ENCODE peak calls at places on chromosome 13, in eight cellular contexts. Z, P, N, X, T, Q, U and J are unnamed samples.

GRCh38 chr13:27770809-27771208 is 21.5 kb upstream of the GSX1 start:
- DNase-seq in Z (peak), P (peak), N (peak), X (peak), T (peak), Q (peak), U (peak), J (peak)

GRCh38 chr13:59793107-59793506 is 370.6 kb downstream of the DIAPH3 start:
- DNase-seq in Z (no peak), P (no peak), N (no peak), X (no peak), T (peak), Q (no peak), U (no peak), J (no peak)

GRCh38 chr13:71316964-71317363 is 550.0 kb downstream of the DACH1 start:
- DNase-seq in Z (no peak), P (no peak), N (no peak), X (peak), T (no peak), Q (peak), U (no peak), J (no peak)

GRCh38 chr13:35797946-35798345 is 321.5 kb upstream of the MAB21L1 start:
- DNase-seq in Z (no peak), P (no peak), N (no peak), X (no peak), T (no peak), Q (no peak), U (no peak), J (no peak)

GRCh38 chr13:24063281-24063851 is 97.2 kb upstream of the SPATA13 start:
- DNase-seq in Z (no peak), P (no peak), N (no peak), X (no peak), T (no peak), Q (no peak), U (no peak), J (no peak)

GRCh38 chr13:92769064-92769463 is 457.5 kb upstream of the GPC6 start:
- DNase-seq in Z (no peak), P (no peak), N (no peak), X (no peak), T (no peak), Q (no peak), U (no peak), J (no peak)

GRCh38 chr13:99981115-99982020 is at the start of gene ZIC2:
- DNase-seq in Z (peak), P (no peak), N (peak), X (peak), T (peak), Q (peak), U (peak), J (peak)

GRCh38 chr13:23212621-23213020 is 31.8 kb downstream of the SGCG start:
- DNase-seq in Z (no peak), P (no peak), N (no peak), X (peak), T (peak), Q (no peak), U (no peak), J (no peak)

DNA sequence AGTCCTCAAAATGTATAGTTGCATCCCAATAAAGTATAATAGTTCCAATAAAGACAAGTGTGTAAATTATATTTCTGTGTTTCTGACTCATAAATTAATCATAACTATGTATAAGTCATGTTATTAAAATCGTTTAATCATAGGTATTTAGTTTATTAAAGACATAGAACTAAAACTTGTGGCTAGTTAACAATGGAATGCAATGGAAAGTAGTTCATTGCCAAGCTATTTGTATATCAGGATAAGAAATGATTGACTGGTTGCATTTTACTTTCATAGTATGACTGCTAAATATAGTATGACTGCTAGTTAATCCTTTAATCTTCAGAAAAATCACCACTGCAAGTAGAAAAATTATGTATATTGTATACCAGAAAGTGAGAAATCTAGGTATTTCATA is 16.9 kb downstream of the COG3 start:
- DNase-seq in Z (peak), P (no peak), N (no peak), X (no peak), T (no peak), Q (no peak), U (no peak), J (no peak)
- H3K4me2 ChIP-seq in Z (peak), P (no peak), N (no peak), X (no peak), T (no peak), Q (no peak), U (no peak), J (no peak)

GRCh38 chr13:21884299-21884878 is 213.5 kb downstream of the FGF9 start:
- DNase-seq in Z (no peak), P (no peak), N (no peak), X (peak), T (no peak), Q (no peak), U (no peak), J (no peak)

GRCh38 chr13:21885714-21886224 is 214.9 kb downstream of the FGF9 start:
- DNase-seq in Z (no peak), P (no peak), N (no peak), X (no peak), T (no peak), Q (no peak), U (no peak), J (no peak)

GRCh38 chr13:21879263-21879914 is 208.5 kb downstream of the FGF9 start:
- DNase-seq in Z (no peak), P (no peak), N (no peak), X (no peak), T (no peak), Q (no peak), U (no peak), J (no peak)

GRCh38 chr13:21884965-21885567 is 214.2 kb downstream of the FGF9 start:
- DNase-seq in Z (no peak), P (no peak), N (no peak), X (no peak), T (no peak), Q (no peak), U (no peak), J (no peak)
- TF ChIP-seq EZH2phosphoT487 in Z (no peak), P (no peak), N (no peak), X (no peak), T (no peak), Q (no peak), U (no peak), J (no peak)

DNA sequence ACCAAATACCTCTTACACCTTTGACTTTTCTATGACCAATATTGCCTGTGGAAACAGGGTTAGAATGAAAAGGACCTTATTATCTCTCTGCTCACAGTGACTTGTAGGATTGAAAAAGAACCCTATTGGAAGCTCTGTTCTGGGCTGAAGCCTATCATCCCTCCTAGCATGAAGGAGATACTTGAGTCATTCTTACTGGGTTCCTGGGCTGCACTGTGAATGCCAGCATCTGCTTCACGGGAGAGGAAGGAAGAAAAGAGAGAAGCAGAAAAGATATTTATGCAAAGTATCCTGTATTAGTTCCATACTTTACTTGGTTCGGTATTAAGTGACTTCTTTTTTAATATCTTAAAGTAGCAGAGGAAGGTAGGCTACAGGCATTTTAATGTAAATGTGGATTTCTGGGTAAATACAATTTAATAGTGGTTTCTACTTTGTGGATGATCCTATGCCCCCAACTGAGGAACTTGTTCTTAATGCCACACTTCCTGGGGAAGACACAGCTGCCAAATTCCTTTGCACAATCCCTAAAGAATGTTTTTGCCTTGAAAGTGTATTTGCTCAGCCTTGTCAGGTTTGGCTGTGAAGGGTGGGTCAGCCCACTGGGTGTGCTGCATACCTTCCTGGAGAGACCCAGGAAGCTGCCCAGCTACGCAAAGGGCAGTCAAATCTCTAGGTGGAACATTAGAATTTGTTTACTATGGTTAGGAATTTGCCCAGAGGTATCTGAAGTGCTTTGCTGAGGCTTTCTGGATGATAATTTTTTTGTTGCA is 13.7 kb upstream of the SCEL start:
- DNase-seq in Z (peak), P (no peak), N (no peak), X (no peak), T (peak), Q (no peak), U (no peak), J (peak)
- TF ChIP-seq CTCF in Z (no peak), P (no peak), N (no peak), X (no peak), T (no peak), Q (no peak), U (no peak), J (no peak)

DNA sequence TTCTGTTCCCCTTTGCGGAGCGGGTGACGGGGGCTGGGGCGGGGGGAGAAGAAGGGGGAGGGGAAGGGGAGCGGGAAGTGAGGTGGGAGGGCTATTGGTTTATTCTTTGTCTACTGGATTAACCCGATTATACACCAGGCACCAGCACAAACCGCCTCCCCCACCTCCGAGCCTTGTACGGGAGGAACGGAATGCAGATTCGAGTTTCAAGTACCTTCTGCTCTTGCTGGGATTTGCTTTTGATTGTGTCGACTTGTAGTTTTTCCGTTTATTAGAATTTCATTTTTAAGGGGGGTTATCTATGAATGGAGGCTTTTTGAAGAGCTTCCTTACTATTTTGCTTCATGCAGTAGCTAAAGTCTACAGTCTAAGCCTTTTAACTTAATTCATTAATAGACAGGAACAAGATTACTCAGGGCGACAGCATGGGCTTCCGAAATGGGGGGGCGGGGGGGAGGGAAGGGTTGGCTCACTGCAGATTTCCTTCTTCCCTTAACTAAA is 895 bp upstream of the SPRY2 start:
- DNase-seq in Z (peak), P (no peak), N (no peak), X (peak), T (peak), Q (peak), U (no peak), J (peak)
- H3K4me2 ChIP-seq in Z (peak), P (no peak), N (peak), X (peak), T (peak), Q (peak), U (peak), J (peak)

DNA sequence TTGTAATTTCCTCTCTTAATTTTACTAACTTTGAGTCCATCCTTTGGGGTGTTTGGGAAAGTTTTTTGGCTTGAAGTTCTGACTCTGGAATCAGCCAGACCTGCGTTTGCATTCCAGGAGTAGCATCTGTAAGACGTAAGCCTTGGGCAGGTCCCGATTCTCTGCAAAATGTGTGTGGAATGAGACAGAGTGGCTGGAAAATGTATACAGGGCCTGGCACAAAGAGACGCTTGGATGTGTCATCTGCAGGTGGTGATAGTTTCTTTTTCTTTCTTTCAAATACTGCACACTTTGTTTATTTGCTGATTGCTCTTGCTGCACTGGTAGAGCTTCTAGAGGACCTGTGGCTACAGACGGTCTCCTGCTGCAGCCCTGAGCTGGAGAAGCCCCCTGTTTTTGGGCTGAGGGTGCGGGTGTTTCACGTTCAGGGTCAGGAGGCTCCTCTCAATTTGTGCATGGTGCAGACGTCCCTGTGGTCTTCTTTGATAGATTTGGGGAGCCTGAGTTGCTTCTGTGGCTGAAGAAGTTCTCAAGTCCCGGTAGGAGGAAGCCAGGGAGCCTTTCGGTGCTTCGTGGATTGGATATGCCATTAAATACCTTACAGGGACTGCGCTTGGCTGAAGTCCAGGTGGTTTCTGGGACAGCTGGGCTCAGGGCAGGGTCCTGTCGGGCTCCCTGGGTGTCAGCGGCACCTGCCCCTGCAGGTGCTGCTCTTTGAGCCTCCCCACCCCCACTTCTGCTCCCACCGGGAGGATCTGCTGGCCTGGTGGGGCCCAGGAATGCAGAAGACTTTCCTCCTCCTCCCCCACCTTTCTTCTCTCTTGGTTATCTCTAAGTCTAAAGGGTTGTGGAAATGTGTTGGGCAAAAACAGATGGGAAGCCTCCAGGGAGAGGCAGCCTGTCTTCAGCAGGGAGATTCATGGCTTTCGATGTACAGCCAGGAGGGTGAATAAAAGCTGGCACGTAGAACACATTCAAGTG is 44.1 kb upstream of the GAS6 start:
- DNase-seq in Z (no peak), P (no peak), N (no peak), X (peak), T (no peak), Q (no peak), U (peak), J (no peak)
- TF ChIP-seq EZH2phosphoT487 in Z (no peak), P (no peak), N (no peak), X (no peak), T (no peak), Q (no peak), U (no peak), J (no peak)

DNA sequence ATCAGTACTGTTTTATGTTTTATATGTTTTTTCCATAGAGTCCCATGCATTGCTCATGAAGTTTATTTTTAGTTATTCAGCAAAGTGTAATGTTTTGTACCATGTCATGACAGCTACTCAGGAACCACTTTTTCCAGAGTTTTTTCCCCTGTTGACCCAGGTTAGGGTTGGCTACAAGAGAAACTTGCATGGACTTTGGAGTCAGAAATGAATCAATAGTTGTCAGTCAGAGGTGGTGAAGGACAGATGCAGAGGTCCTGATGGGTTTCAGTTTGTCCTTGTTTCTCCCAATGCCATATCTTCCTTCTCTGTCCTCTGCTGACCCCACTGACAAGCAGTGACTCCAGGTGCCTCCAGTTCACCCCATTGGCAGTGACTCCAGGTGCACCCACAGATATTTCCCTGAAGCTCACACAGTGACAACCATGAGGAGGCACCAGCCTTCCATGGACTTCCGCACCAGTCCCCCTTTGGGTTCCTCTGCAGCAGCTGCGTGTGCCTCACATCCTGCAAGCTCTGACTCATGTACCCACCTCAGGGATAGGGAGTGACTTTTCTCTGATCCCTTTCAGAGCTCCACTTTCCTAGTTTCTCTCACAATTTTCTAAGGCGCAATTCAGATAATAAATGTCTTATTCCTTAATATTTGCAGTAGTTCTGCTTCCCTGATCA is 92.1 kb downstream of the AKAP11 start:
- DNase-seq in Z (peak), P (no peak), N (no peak), X (no peak), T (peak), Q (no peak), U (no peak), J (no peak)
- TF ChIP-seq CTCF in Z (peak), P (no peak), N (no peak), X (no peak), T (no peak), Q (no peak), U (no peak), J (no peak)

DNA sequence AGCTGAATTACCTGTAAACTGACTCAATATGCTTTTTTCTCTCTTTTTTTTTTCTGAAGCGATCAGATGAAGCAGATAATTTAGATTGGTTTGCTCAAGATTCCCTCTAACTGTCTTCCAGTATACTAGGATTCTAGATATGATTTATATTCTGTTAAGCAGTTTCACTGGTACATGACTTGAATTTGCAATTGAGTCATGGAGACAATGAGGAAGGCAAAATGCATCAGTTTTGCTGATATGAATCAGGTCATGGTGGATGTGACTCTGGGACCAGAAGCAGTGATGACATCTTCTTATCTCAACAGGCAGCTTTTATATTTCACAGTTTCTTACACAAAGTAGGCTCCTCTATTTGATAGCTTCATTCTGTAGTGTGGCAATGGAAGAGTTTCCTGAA is 703.3 kb downstream of the SLITRK6 start:
- DNase-seq in Z (no peak), P (no peak), N (no peak), X (no peak), T (no peak), Q (peak), U (no peak), J (no peak)
- H3K4me2 ChIP-seq in Z (no peak), P (no peak), N (no peak), X (no peak), T (no peak), Q (no peak), U (no peak), J (no peak)